ENCODE peak calls at places on chromosomes 11 and 22, in nine cellular contexts. T, O, F, Y, B, U, P, J and C are unnamed samples.

GRCh38 chr11:35432464-35432863 is 13.1 kb upstream of the SLC1A2 start:
- DNase-seq in T (no peak), O (no peak), F (no peak), Y (no peak), B (no peak), U (no peak), P (no peak), J (no peak), C (no peak)

GRCh38 chr22:19708323-19709011 is 5.8 kb upstream of the SEPTIN5 start:
- DNase-seq in T (no peak), O (peak; percentile 61), F (no peak), Y (no peak), B (no peak), U (no peak), P (no peak), J (peak; percentile 75), C (no peak)

GRCh38 chr22:27978317-27978716 is 59.3 kb upstream of the PITPNB start:
- DNase-seq in T (no peak), O (no peak), F (no peak), Y (no peak), B (no peak), U (no peak), P (no peak), J (no peak), C (no peak)

GRCh38 chr11:78645226-78646202 is 70.8 kb upstream of the NARS2 start:
- DNase-seq in T (peak; percentile 57), O (no peak), F (peak; percentile 78), Y (peak; percentile 79), B (peak; percentile 50), U (peak; percentile 60), P (peak; percentile 71), J (peak; percentile 82), C (peak; percentile 66)

GRCh38 chr11:119018074-119018938 is at the start of the genes RPS25 and TRAPPC4:
- DNase-seq in T (peak; percentile 96), O (peak; percentile 98), F (peak; percentile 85), Y (peak; percentile 97), B (peak; percentile 94), U (peak; percentile 97), P (peak; percentile 96), J (peak; percentile 99), C (peak; percentile 95)

GRCh38 chr11:42923651-42924050 is 388.1 kb upstream of the API5 start:
- DNase-seq in T (no peak), O (no peak), F (no peak), Y (no peak), B (no peak), U (no peak), P (no peak), J (no peak), C (no peak)

GRCh38 chr11:5928811-5929210 is 13.2 kb upstream of the OR56A3 start:
- DNase-seq in T (no peak), O (no peak), F (no peak), Y (no peak), B (no peak), U (no peak), P (no peak), J (no peak), C (no peak)

GRCh38 chr11:70477607-70478006 is 79.3 kb downstream of the CTTN start:
- DNase-seq in T (no peak), O (no peak), F (no peak), Y (no peak), B (no peak), U (no peak), P (no peak), J (no peak), C (no peak)

GRCh38 chr11:104594228-104594958 is 303.9 kb downstream of the CASP12 start:
- DNase-seq in T (no peak), O (no peak), F (no peak), Y (no peak), B (no peak), U (no peak), P (no peak), J (no peak), C (no peak)

GRCh38 chr11:2898366-2899079 is 12.9 kb upstream of the CDKN1C start:
- DNase-seq in T (no peak), O (peak; percentile 83), F (no peak), Y (peak; percentile 57), B (no peak), U (peak; percentile 88), P (peak; percentile 63), J (peak; percentile 91), C (no peak)

GRCh38 chr22:19658057-19658966 is 56.0 kb upstream of the SEPTIN5 start:
- DNase-seq in T (no peak), O (no peak), F (no peak), Y (no peak), B (no peak), U (no peak), P (no peak), J (no peak), C (no peak)

GRCh38 chr11:59680287-59681154 is 11.7 kb upstream of the PATL1 start:
- DNase-seq in T (peak; percentile 67), O (peak; percentile 83), F (peak; percentile 54), Y (peak; percentile 75), B (peak; percentile 77), U (peak; percentile 81), P (peak; percentile 75), J (peak; percentile 79), C (peak; percentile 51)

GRCh38 chr11:27757953-27758352 is 57.7 kb upstream of the BDNF start:
- DNase-seq in T (no peak), O (no peak), F (no peak), Y (no peak), B (no peak), U (no peak), P (no peak), J (no peak), C (no peak)

GRCh38 chr22:41146573-41146972 is 54.2 kb downstream of the EP300 start:
- DNase-seq in T (no peak), O (no peak), F (no peak), Y (no peak), B (no peak), U (no peak), P (no peak), J (no peak), C (no peak)

GRCh38 chr22:48106215-48106614 is 1343.8 kb downstream of the TBC1D22A start:
- DNase-seq in T (no peak), O (no peak), F (no peak), Y (no peak), B (no peak), U (no peak), P (no peak), J (no peak), C (no peak)

GRCh38 chr11:14424096-14424495 is 65.1 kb upstream of the RRAS2 start:
- DNase-seq in T (no peak), O (no peak), F (no peak), Y (no peak), B (no peak), U (peak; percentile 40), P (no peak), J (no peak), C (no peak)

GRCh38 chr11:120648706-120649250 is 137.2 kb downstream of the GRIK4 start:
- DNase-seq in T (no peak), O (no peak), F (no peak), Y (no peak), B (no peak), U (no peak), P (no peak), J (peak; percentile 51), C (no peak)

GRCh38 chr11:2579315-2580060 is 120.3 kb downstream of the KCNQ1OT1 start:
- DNase-seq in T (no peak), O (peak; percentile 48), F (no peak), Y (peak; percentile 22), B (no peak), U (no peak), P (no peak), J (peak; percentile 63), C (no peak)

GRCh38 chr11:94128746-94129504 is at the start of gene PANX1:
- DNase-seq in T (peak; percentile 66), O (peak; percentile 93), F (peak; percentile 80), Y (peak; percentile 80), B (peak; percentile 54), U (peak; percentile 81), P (peak; percentile 80), J (peak; percentile 92), C (no peak)

GRCh38 chr11:9774591-9775392 is 110.9 kb downstream of the SWAP70 start:
- DNase-seq in T (no peak), O (no peak), F (no peak), Y (no peak), B (no peak), U (peak; percentile 35), P (no peak), J (no peak), C (no peak)

GRCh38 chr11:86639172-86639571 is 33.2 kb downstream of the ME3 start:
- DNase-seq in T (no peak), O (no peak), F (no peak), Y (no peak), B (no peak), U (no peak), P (no peak), J (no peak), C (peak; percentile 74)

GRCh38 chr11:12915093-12915492 is 94.0 kb upstream of the RASSF10 start:
- DNase-seq in T (no peak), O (no peak), F (no peak), Y (no peak), B (no peak), U (no peak), P (no peak), J (no peak), C (no peak)

GRCh38 chr11:72069200-72069599 is 11.1 kb downstream of the NUMA1 start:
- DNase-seq in T (no peak), O (no peak), F (no peak), Y (no peak), B (no peak), U (no peak), P (no peak), J (no peak), C (no peak)
- H3K4me3 ChIP-seq in T (no peak overlapping the region), O (no peak overlapping the region), F (no peak overlapping the region), Y (no peak overlapping the region), B (no peak overlapping the region), U (no peak overlapping the region), P (no peak overlapping the region), J (no peak overlapping the region), C (no peak overlapping the region)

GRCh38 chr22:23764931-23765881 is 2.4 kb downstream of the C22orf15 start:
- DNase-seq in T (no peak), O (no peak), F (no peak), Y (no peak), B (no peak), U (no peak), P (no peak), J (no peak), C (no peak)
- TF ChIP-seq POLR2AphosphoS5 in T (no peak), O (no peak), F (no peak), Y (no peak), B (no peak), U (no peak), P (no peak), J (no peak), C (no peak)

DNA sequence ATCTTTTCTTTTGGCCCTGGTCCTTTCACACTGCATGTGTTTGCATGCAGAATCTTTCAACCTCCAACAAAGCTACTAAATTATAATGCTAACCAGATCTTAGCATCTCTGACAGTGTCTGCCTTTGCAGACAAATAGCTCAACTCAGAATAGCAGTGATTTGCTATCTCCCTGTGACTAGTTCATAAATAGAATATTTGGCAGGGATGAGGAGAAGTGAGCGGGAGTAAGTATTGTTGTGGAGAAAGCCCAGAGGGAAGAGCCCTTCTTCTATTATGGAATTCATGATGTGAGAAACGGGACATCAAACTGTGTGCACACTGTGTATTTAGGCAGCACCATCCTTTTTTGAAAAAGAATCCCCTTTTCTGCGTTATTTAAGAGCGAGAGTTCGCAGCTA is 288.0 kb upstream of the CHORDC1 start:
- DNase-seq in T (no peak), O (no peak), F (no peak), Y (no peak), B (no peak), U (no peak), P (no peak), J (no peak), C (no peak)
- H3K27ac ChIP-seq in T (no peak overlapping the region), O (no peak overlapping the region), F (no peak overlapping the region), Y (no peak overlapping the region), B (no peak overlapping the region), U (no peak overlapping the region), P (no peak overlapping the region), J (no peak overlapping the region), C (no peak overlapping the region)

GRCh38 chr11:64996327-64996709 is 453 bp downstream of the BATF2 start:
- DNase-seq in T (no peak), O (no peak), F (no peak), Y (no peak), B (no peak), U (no peak), P (no peak), J (no peak), C (no peak)
- H3K4me3 ChIP-seq in T (peak overlapping the region; percentile 26), O (peak overlapping the region; percentile 54), F (peak overlapping the region; percentile 33), Y (peak overlapping the region; percentile 59), B (peak overlapping the region; percentile 50), U (no peak overlapping the region), P (peak overlapping the region; percentile 0), J (peak overlapping the region; percentile 43), C (peak overlapping the region; percentile 17)